ENCODE peak calls at places on chromosomes 11 and 22, in seven cellular contexts. C, Y, P, W, L, M and X are unnamed samples.

GRCh38 chr11:133821776-133822175 is 23.5 kb downstream of the SPATA19 start:
- DNase-seq in C (no peak), Y (peak; percentile 93), P (peak; percentile 32), W (no peak), L (no peak), M (peak; percentile 16), X (no peak)

GRCh38 chr11:71228961-71229360 is 23.4 kb downstream of the SHANK2 start:
- DNase-seq in C (no peak), Y (no peak), P (no peak), W (no peak), L (no peak), M (no peak), X (no peak)

GRCh38 chr11:47147250-47147649 is 29.4 kb downstream of the ARFGAP2 start:
- DNase-seq in C (no peak), Y (no peak), P (no peak), W (no peak), L (no peak), M (no peak), X (no peak)

GRCh38 chr22:46366801-46367706 is 31.5 kb downstream of the TRMU start:
- DNase-seq in C (no peak), Y (no peak), P (no peak), W (no peak), L (peak; percentile 58), M (no peak), X (no peak)

GRCh38 chr11:121244861-121245260 is 47.7 kb upstream of the SC5D start:
- DNase-seq in C (no peak), Y (no peak), P (no peak), W (no peak), L (no peak), M (no peak), X (no peak)

GRCh38 chr22:17266261-17266971 is 47.2 kb upstream of the ADA2 start:
- DNase-seq in C (no peak), Y (peak; percentile 96), P (no peak), W (no peak), L (no peak), M (no peak), X (no peak)

GRCh38 chr11:131762346-131763110 is 392.1 kb downstream of the NTM start:
- DNase-seq in C (no peak), Y (no peak), P (no peak), W (no peak), L (no peak), M (no peak), X (no peak)

GRCh38 chr11:41983458-41983857 is 524.0 kb upstream of the LRRC4C start:
- DNase-seq in C (no peak), Y (no peak), P (no peak), W (no peak), L (no peak), M (no peak), X (no peak)

GRCh38 chr11:111908639-111909305 is 2.8 kb downstream of the CRYAB start:
- DNase-seq in C (no peak), Y (no peak), P (no peak), W (no peak), L (no peak), M (no peak), X (no peak)

GRCh38 chr11:96242191-96242845 is 100.7 kb downstream of the MAML2 start:
- DNase-seq in C (no peak), Y (no peak), P (peak; percentile 71), W (no peak), L (no peak), M (no peak), X (no peak)

GRCh38 chr11:11389238-11389637 is 36.2 kb upstream of the CSNK2A3 start:
- DNase-seq in C (no peak), Y (peak; percentile 20), P (peak; percentile 19), W (no peak), L (no peak), M (no peak), X (no peak)

GRCh38 chr11:94500181-94500580 is 6.4 kb downstream of the ANKRD49 start:
- DNase-seq in C (no peak), Y (no peak), P (no peak), W (no peak), L (no peak), M (no peak), X (no peak)

GRCh38 chr22:27990879-27991278 is 71.8 kb upstream of the PITPNB start:
- DNase-seq in C (peak; percentile 73), Y (peak; percentile 95), P (peak; percentile 58), W (peak; percentile 86), L (no peak), M (no peak), X (no peak)

GRCh38 chr22:44259366-44260215 is 53.2 kb downstream of the SHISAL1 start:
- DNase-seq in C (no peak), Y (peak; percentile 35), P (no peak), W (no peak), L (no peak), M (no peak), X (no peak)

GRCh38 chr22:31680764-31681624 is 19.0 kb upstream of the PISD start:
- DNase-seq in C (no peak), Y (no peak), P (peak; percentile 57), W (no peak), L (no peak), M (no peak), X (peak; percentile 56)

GRCh38 chr11:27688076-27688475 is 12.2 kb downstream of the BDNF start:
- DNase-seq in C (no peak), Y (peak; percentile 86), P (no peak), W (no peak), L (no peak), M (no peak), X (no peak)

GRCh38 chr11:33266418-33267215 is 9.4 kb downstream of the HIPK3 start:
- DNase-seq in C (no peak), Y (no peak), P (peak; percentile 91), W (no peak), L (no peak), M (peak; percentile 31), X (no peak)

GRCh38 chr11:38814670-38815069 is 2216.6 kb upstream of the RAG2 start:
- DNase-seq in C (no peak), Y (no peak), P (no peak), W (no peak), L (no peak), M (no peak), X (no peak)

GRCh38 chr22:50531546-50532352 is 1.9 kb upstream of the TYMP start:
- DNase-seq in C (peak; percentile 63), Y (peak; percentile 78), P (peak; percentile 87), W (peak; percentile 93), L (peak; percentile 79), M (peak; percentile 76), X (no peak)

GRCh38 chr11:61353109-61354067 is 8.3 kb downstream of the CYB561A3 start:
- DNase-seq in C (no peak), Y (no peak), P (no peak), W (peak; percentile 90), L (peak; percentile 62), M (no peak), X (no peak)

GRCh38 chr22:24445481-24446290 is 18.3 kb downstream of the ADORA2A start:
- DNase-seq in C (no peak), Y (peak; percentile 70), P (no peak), W (no peak), L (no peak), M (no peak), X (no peak)

GRCh38 chr11:44188643-44189042 is 93.2 kb downstream of the EXT2 start:
- DNase-seq in C (no peak), Y (no peak), P (no peak), W (no peak), L (no peak), M (no peak), X (no peak)

GRCh38 chr11:64960719-64961118 is 11.2 kb downstream of the MAJIN start:
- DNase-seq in C (no peak), Y (no peak), P (peak; percentile 40), W (no peak), L (no peak), M (no peak), X (no peak)

DNA sequence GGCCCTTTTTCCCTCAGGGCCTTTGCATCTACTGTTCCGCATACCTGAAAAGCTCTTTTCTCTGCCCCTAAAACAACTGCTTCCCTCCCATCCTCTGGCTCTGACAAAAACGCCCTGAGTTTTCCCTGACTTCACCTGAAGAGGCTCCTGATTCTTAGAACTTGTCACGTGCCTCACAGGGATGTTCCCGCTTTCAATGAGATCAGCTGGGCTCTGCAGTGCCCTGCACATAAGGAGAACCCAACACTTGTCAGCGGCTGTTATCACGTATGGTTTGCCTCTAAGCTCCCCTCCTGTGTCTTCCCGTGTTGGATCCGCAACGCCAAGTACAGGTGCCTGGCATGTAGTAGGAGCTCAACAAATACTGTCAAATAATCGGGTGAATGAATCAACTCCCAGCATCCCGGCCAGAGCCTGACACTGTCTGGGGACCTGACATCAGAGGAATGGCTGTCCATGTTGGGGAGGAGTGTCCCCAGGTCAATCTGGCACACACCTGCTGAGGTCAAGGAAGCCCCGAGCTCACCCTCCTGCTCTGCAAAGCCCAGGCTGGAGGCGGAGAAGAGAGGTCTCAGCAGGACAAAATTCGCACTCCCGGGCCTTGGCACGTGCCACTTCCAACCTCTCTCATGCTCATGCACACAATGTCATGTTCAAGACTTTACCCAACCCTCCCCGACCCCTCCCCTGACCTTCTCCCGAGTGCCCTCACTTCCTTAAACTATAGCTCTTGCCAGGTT is 4.2 kb upstream of the GRK2 start:
- DNase-seq in C (no peak), Y (no peak), P (no peak), W (peak; percentile 62), L (no peak), M (no peak), X (no peak)
- H3K4me3 ChIP-seq in C (no peak overlapping the region), Y (no peak overlapping the region), P (no peak overlapping the region), W (no peak overlapping the region), L (no peak overlapping the region), M (no peak overlapping the region), X (no peak overlapping the region)

GRCh38 chr22:33835196-33835788 is 85.0 kb downstream of the LARGE1 start:
- DNase-seq in C (no peak), Y (peak; percentile 74), P (no peak), W (no peak), L (no peak), M (no peak), X (no peak)
- H3K4me3 ChIP-seq in C (no peak overlapping the region), Y (no peak overlapping the region), P (no peak overlapping the region), W (no peak overlapping the region), L (no peak overlapping the region), M (no peak overlapping the region), X (no peak overlapping the region)

GRCh38 chr22:37163618-37164534 is 14.2 kb upstream of the IL2RB start:
- DNase-seq in C (no peak), Y (no peak), P (no peak), W (no peak), L (peak; percentile 55), M (no peak), X (no peak)

GRCh38 chr22:37162221-37163095 is 12.7 kb upstream of the IL2RB start:
- DNase-seq in C (no peak), Y (no peak), P (no peak), W (no peak), L (peak; percentile 71), M (no peak), X (no peak)

GRCh38 chr22:37161442-37161841 is 11.7 kb upstream of the IL2RB start:
- DNase-seq in C (no peak), Y (no peak), P (no peak), W (no peak), L (no peak), M (no peak), X (no peak)

GRCh38 chr22:37164535-37164887 is 14.8 kb upstream of the IL2RB start:
- DNase-seq in C (no peak), Y (no peak), P (no peak), W (no peak), L (no peak), M (no peak), X (no peak)

GRCh38 chr22:37163096-37163489 is 13.4 kb upstream of the IL2RB start:
- DNase-seq in C (no peak), Y (no peak), P (no peak), W (no peak), L (no peak), M (no peak), X (no peak)
- H3K4me3 ChIP-seq in C (no peak overlapping the region), Y (no peak overlapping the region), P (no peak overlapping the region), W (no peak overlapping the region), L (no peak overlapping the region), M (no peak overlapping the region), X (no peak overlapping the region)

GRCh38 chr22:41197046-41197807 is 7.9 kb upstream of the L3MBTL2 start:
- DNase-seq in C (peak; percentile 68), Y (peak; percentile 93), P (peak; percentile 50), W (peak; percentile 92), L (peak; percentile 80), M (peak; percentile 79), X (no peak)
- H3K4me3 ChIP-seq in C (peak overlapping the region; percentile 46), Y (peak overlapping the region; percentile 86), P (peak overlapping the region; percentile 86), W (peak overlapping the region; percentile 81), L (peak overlapping the region; percentile 70), M (peak overlapping the region; percentile 82), X (peak overlapping the region; percentile 69)